ENCODE peak calls at places on chromosomes 16 and 17, in five cellular contexts. One of them, this sample, is unnamed.
A peak's percentile ranks its signal among the peaks of the same experiment; 100 is the strongest.

GRCh38 chr17:8153957-8154607 is 1.9 kb upstream of the PER1 start:
- DNase-seq in fibroblast of lung: peak; percentile 100
- DNase-seq in H7: peak; percentile 94
- DNase-seq in T47D: peak; percentile 64
- DNase-seq in activated CD4-positive, CD25-positive, alpha-beta regulatory T cell treated with anti-CD3 and anti-CD28 coated beads, Interleukin-2, amount 50 U/mL, for 16 hours: peak; percentile 80
- DNase-seq in this sample: peak; percentile 99

GRCh38 chr16:450800-451512 is 25.5 kb downstream of the RAB11FIP3 start:
- DNase-seq in fibroblast of lung: no peak
- DNase-seq in H7: no peak
- DNase-seq in T47D: no peak
- DNase-seq in activated CD4-positive, CD25-positive, alpha-beta regulatory T cell treated with anti-CD3 and anti-CD28 coated beads, Interleukin-2, amount 50 U/mL, for 16 hours: no peak
- DNase-seq in this sample: no peak

GRCh38 chr16:55475919-55476318 is 3.1 kb upstream of the MMP2 start:
- DNase-seq in fibroblast of lung: no peak
- DNase-seq in H7: no peak
- DNase-seq in T47D: no peak
- DNase-seq in activated CD4-positive, CD25-positive, alpha-beta regulatory T cell treated with anti-CD3 and anti-CD28 coated beads, Interleukin-2, amount 50 U/mL, for 16 hours: no peak
- DNase-seq in this sample: no peak

GRCh38 chr17:6323626-6324356 is 111.1 kb downstream of the AIPL1 start:
- DNase-seq in fibroblast of lung: no peak
- DNase-seq in H7: peak; percentile 55
- DNase-seq in T47D: no peak
- DNase-seq in activated CD4-positive, CD25-positive, alpha-beta regulatory T cell treated with anti-CD3 and anti-CD28 coated beads, Interleukin-2, amount 50 U/mL, for 16 hours: no peak
- DNase-seq in this sample: no peak

GRCh38 chr16:70255584-70255983 is 3.8 kb upstream of the EXOSC6 start:
- DNase-seq in fibroblast of lung: no peak
- DNase-seq in H7: no peak
- DNase-seq in T47D: no peak
- DNase-seq in activated CD4-positive, CD25-positive, alpha-beta regulatory T cell treated with anti-CD3 and anti-CD28 coated beads, Interleukin-2, amount 50 U/mL, for 16 hours: no peak
- DNase-seq in this sample: no peak

GRCh38 chr17:16444258-16444886 is 29.0 kb downstream of the TRPV2 start:
- DNase-seq in fibroblast of lung: no peak
- DNase-seq in H7: peak; percentile 71
- DNase-seq in T47D: no peak
- DNase-seq in activated CD4-positive, CD25-positive, alpha-beta regulatory T cell treated with anti-CD3 and anti-CD28 coated beads, Interleukin-2, amount 50 U/mL, for 16 hours: no peak
- DNase-seq in this sample: no peak

GRCh38 chr17:27430882-27431491 is 25.3 kb upstream of the KSR1 start:
- DNase-seq in fibroblast of lung: peak; percentile 48
- DNase-seq in H7: peak; percentile 76
- DNase-seq in T47D: peak; percentile 36
- DNase-seq in activated CD4-positive, CD25-positive, alpha-beta regulatory T cell treated with anti-CD3 and anti-CD28 coated beads, Interleukin-2, amount 50 U/mL, for 16 hours: no peak
- DNase-seq in this sample: no peak

GRCh38 chr17:64455993-64456885 is 7.3 kb downstream of the MILR1 start:
- DNase-seq in fibroblast of lung: no peak
- DNase-seq in H7: no peak
- DNase-seq in T47D: no peak
- DNase-seq in activated CD4-positive, CD25-positive, alpha-beta regulatory T cell treated with anti-CD3 and anti-CD28 coated beads, Interleukin-2, amount 50 U/mL, for 16 hours: no peak
- DNase-seq in this sample: no peak

GRCh38 chr16:354286-354881 is 1.9 kb upstream of the AXIN1 start:
- DNase-seq in fibroblast of lung: no peak
- DNase-seq in H7: no peak
- DNase-seq in T47D: no peak
- DNase-seq in activated CD4-positive, CD25-positive, alpha-beta regulatory T cell treated with anti-CD3 and anti-CD28 coated beads, Interleukin-2, amount 50 U/mL, for 16 hours: no peak
- DNase-seq in this sample: peak; percentile 79

GRCh38 chr17:43842975-43843325 is 4.0 kb upstream of the CD300LG start:
- DNase-seq in fibroblast of lung: no peak
- DNase-seq in H7: no peak
- DNase-seq in T47D: no peak
- DNase-seq in activated CD4-positive, CD25-positive, alpha-beta regulatory T cell treated with anti-CD3 and anti-CD28 coated beads, Interleukin-2, amount 50 U/mL, for 16 hours: no peak
- DNase-seq in this sample: peak; percentile 59

GRCh38 chr17:56616239-56616638 is 22.7 kb downstream of the NOG start:
- DNase-seq in fibroblast of lung: no peak
- DNase-seq in H7: no peak
- DNase-seq in T47D: no peak
- DNase-seq in activated CD4-positive, CD25-positive, alpha-beta regulatory T cell treated with anti-CD3 and anti-CD28 coated beads, Interleukin-2, amount 50 U/mL, for 16 hours: no peak
- DNase-seq in this sample: no peak

GRCh38 chr16:82788919-82789318 is 162.2 kb downstream of the CDH13 start:
- DNase-seq in fibroblast of lung: no peak
- DNase-seq in H7: no peak
- DNase-seq in T47D: no peak
- DNase-seq in activated CD4-positive, CD25-positive, alpha-beta regulatory T cell treated with anti-CD3 and anti-CD28 coated beads, Interleukin-2, amount 50 U/mL, for 16 hours: no peak
- DNase-seq in this sample: no peak

GRCh38 chr17:38750312-38751121 is 2.0 kb upstream of the PSMB3 start:
- DNase-seq in fibroblast of lung: no peak
- DNase-seq in H7: no peak
- DNase-seq in T47D: no peak
- DNase-seq in activated CD4-positive, CD25-positive, alpha-beta regulatory T cell treated with anti-CD3 and anti-CD28 coated beads, Interleukin-2, amount 50 U/mL, for 16 hours: no peak
- DNase-seq in this sample: no peak

This sample was measured in posterior cingulate gyrus.